ENCODE peak calls at places on chromosomes 3 and 15, in five cellular contexts. One of them, this sample, is unnamed.

GRCh38 chr3:5053021-5053831 is 68.9 kb upstream of the ARL8B start:
- DNase-seq in heart right ventricle: no peak
- DNase-seq in stimulated activated CD8-positive, alpha-beta memory T cell treated with anti-CD3 and anti-CD28 coated beads, Interleukin-12 subunit alpha, Interleukin-12 subunit beta, amount 100 ng/mL, for 1 hour: no peak
- DNase-seq in non-pigmented ciliary epithelial cell: no peak
- DNase-seq in ACHN: no peak
- DNase-seq in this sample: no peak

GRCh38 chr3:134076816-134077215 is 47.1 kb upstream of the SLCO2A1 start:
- DNase-seq in heart right ventricle: no peak
- DNase-seq in stimulated activated CD8-positive, alpha-beta memory T cell treated with anti-CD3 and anti-CD28 coated beads, Interleukin-12 subunit alpha, Interleukin-12 subunit beta, amount 100 ng/mL, for 1 hour: no peak
- DNase-seq in non-pigmented ciliary epithelial cell: no peak
- DNase-seq in ACHN: no peak
- DNase-seq in this sample: no peak

GRCh38 chr3:79012946-79013362 is 754.8 kb downstream of the ROBO1 start:
- DNase-seq in heart right ventricle: no peak
- DNase-seq in stimulated activated CD8-positive, alpha-beta memory T cell treated with anti-CD3 and anti-CD28 coated beads, Interleukin-12 subunit alpha, Interleukin-12 subunit beta, amount 100 ng/mL, for 1 hour: no peak
- DNase-seq in non-pigmented ciliary epithelial cell: no peak
- DNase-seq in ACHN: no peak
- DNase-seq in this sample: no peak

GRCh38 chr3:159643406-159643805 is 345.2 kb upstream of the IL12A start:
- DNase-seq in heart right ventricle: no peak
- DNase-seq in stimulated activated CD8-positive, alpha-beta memory T cell treated with anti-CD3 and anti-CD28 coated beads, Interleukin-12 subunit alpha, Interleukin-12 subunit beta, amount 100 ng/mL, for 1 hour: no peak
- DNase-seq in non-pigmented ciliary epithelial cell: no peak
- DNase-seq in ACHN: no peak
- DNase-seq in this sample: no peak

GRCh38 chr15:40875996-40876740 is 2.1 kb upstream of the RHOV start:
- DNase-seq in heart right ventricle: no peak
- DNase-seq in stimulated activated CD8-positive, alpha-beta memory T cell treated with anti-CD3 and anti-CD28 coated beads, Interleukin-12 subunit alpha, Interleukin-12 subunit beta, amount 100 ng/mL, for 1 hour: no peak
- DNase-seq in non-pigmented ciliary epithelial cell: no peak
- DNase-seq in ACHN: no peak
- DNase-seq in this sample: no peak

GRCh38 chr3:63333815-63334214 is 55.7 kb downstream of the SYNPR start:
- DNase-seq in heart right ventricle: no peak
- DNase-seq in stimulated activated CD8-positive, alpha-beta memory T cell treated with anti-CD3 and anti-CD28 coated beads, Interleukin-12 subunit alpha, Interleukin-12 subunit beta, amount 100 ng/mL, for 1 hour: no peak
- DNase-seq in non-pigmented ciliary epithelial cell: no peak
- DNase-seq in ACHN: no peak
- DNase-seq in this sample: no peak

GRCh38 chr3:129418041-129418973 is 10.1 kb downstream of the EFCAB12 start:
- DNase-seq in heart right ventricle: no peak
- DNase-seq in stimulated activated CD8-positive, alpha-beta memory T cell treated with anti-CD3 and anti-CD28 coated beads, Interleukin-12 subunit alpha, Interleukin-12 subunit beta, amount 100 ng/mL, for 1 hour: no peak
- DNase-seq in non-pigmented ciliary epithelial cell: no peak
- DNase-seq in ACHN: no peak
- DNase-seq in this sample: no peak

GRCh38 chr3:27708246-27708645 is 13.9 kb downstream of the EOMES start:
- DNase-seq in heart right ventricle: no peak
- DNase-seq in stimulated activated CD8-positive, alpha-beta memory T cell treated with anti-CD3 and anti-CD28 coated beads, Interleukin-12 subunit alpha, Interleukin-12 subunit beta, amount 100 ng/mL, for 1 hour: no peak
- DNase-seq in non-pigmented ciliary epithelial cell: no peak
- DNase-seq in ACHN: no peak
- DNase-seq in this sample: no peak

GRCh38 chr3:24145481-24145880 is 200.4 kb downstream of the NR1D2 start:
- DNase-seq in heart right ventricle: no peak
- DNase-seq in stimulated activated CD8-positive, alpha-beta memory T cell treated with anti-CD3 and anti-CD28 coated beads, Interleukin-12 subunit alpha, Interleukin-12 subunit beta, amount 100 ng/mL, for 1 hour: no peak
- DNase-seq in non-pigmented ciliary epithelial cell: no peak
- DNase-seq in ACHN: no peak
- DNase-seq in this sample: no peak

GRCh38 chr3:128878556-128879124 is 780 bp upstream of the ACAD9 start:
- DNase-seq in heart right ventricle: no peak
- DNase-seq in stimulated activated CD8-positive, alpha-beta memory T cell treated with anti-CD3 and anti-CD28 coated beads, Interleukin-12 subunit alpha, Interleukin-12 subunit beta, amount 100 ng/mL, for 1 hour: no peak
- DNase-seq in non-pigmented ciliary epithelial cell: peak; percentile 45
- DNase-seq in ACHN: peak; percentile 73
- DNase-seq in this sample: no peak

GRCh38 chr15:25635190-25635589 is 196.4 kb upstream of the UBE3A start:
- DNase-seq in heart right ventricle: no peak
- DNase-seq in stimulated activated CD8-positive, alpha-beta memory T cell treated with anti-CD3 and anti-CD28 coated beads, Interleukin-12 subunit alpha, Interleukin-12 subunit beta, amount 100 ng/mL, for 1 hour: no peak
- DNase-seq in non-pigmented ciliary epithelial cell: no peak
- DNase-seq in ACHN: no peak
- DNase-seq in this sample: no peak